ENCODE peak calls at places on chromosomes 3 and 15, in four cellular contexts. One of them, this sample, is unnamed.

GRCh38 chr3:46709721-46710120 is 7.9 kb downstream of the PRSS50 start:
- DNase-seq in HFFc6: no peak
- DNase-seq in IMR-90: no peak
- DNase-seq in B cell: no peak
- DNase-seq in this sample: no peak

GRCh38 chr3:142724682-142725351 is 983 bp downstream of the TRPC1 start:
- DNase-seq in HFFc6: peak
- DNase-seq in IMR-90: peak
- DNase-seq in B cell: peak
- DNase-seq in this sample: no peak

GRCh38 chr15:60752973-60753720 is 274.2 kb upstream of the ICE2 start:
- DNase-seq in HFFc6: no peak
- DNase-seq in IMR-90: no peak
- DNase-seq in B cell: no peak
- DNase-seq in this sample: no peak

GRCh38 chr15:82647835-82648256 is 683 bp upstream of the CPEB1 start:
- DNase-seq in HFFc6: no peak
- DNase-seq in IMR-90: no peak
- DNase-seq in B cell: peak
- DNase-seq in this sample: no peak

GRCh38 chr3:179182892-179183291 is 34.7 kb downstream of the PIK3CA start:
- DNase-seq in HFFc6: no peak
- DNase-seq in IMR-90: no peak
- DNase-seq in B cell: no peak
- DNase-seq in this sample: no peak

GRCh38 chr15:31815411-31816155 is 214.7 kb upstream of the CHRNA7 start:
- DNase-seq in HFFc6: no peak
- DNase-seq in IMR-90: no peak
- DNase-seq in B cell: no peak
- DNase-seq in this sample: no peak

GRCh38 chr15:47194718-47195117 is 522.6 kb upstream of the SEMA6D start:
- DNase-seq in HFFc6: peak
- DNase-seq in IMR-90: peak
- DNase-seq in B cell: no peak
- DNase-seq in this sample: no peak

GRCh38 chr3:195106418-195106906 is 164.5 kb downstream of the XXYLT1 start:
- DNase-seq in HFFc6: peak
- DNase-seq in IMR-90: peak
- DNase-seq in B cell: peak
- DNase-seq in this sample: peak

GRCh38 chr15:81760686-81761085 is 285.1 kb downstream of the MEX3B start:
- DNase-seq in HFFc6: no peak
- DNase-seq in IMR-90: no peak
- DNase-seq in B cell: no peak
- DNase-seq in this sample: no peak

GRCh38 chr3:87145553-87145952 is 81.6 kb upstream of the CHMP2B start:
- DNase-seq in HFFc6: peak
- DNase-seq in IMR-90: peak
- DNase-seq in B cell: no peak
- DNase-seq in this sample: no peak

GRCh38 chr15:70856177-70856883 is 2.4 kb upstream of the LARP6 start:
- DNase-seq in HFFc6: no peak
- DNase-seq in IMR-90: peak
- DNase-seq in B cell: no peak
- DNase-seq in this sample: no peak

GRCh38 chr3:122918576-122919290 is 108.8 kb downstream of the SEMA5B start:
- DNase-seq in HFFc6: peak
- DNase-seq in IMR-90: peak
- DNase-seq in B cell: no peak
- DNase-seq in this sample: no peak

GRCh38 chr3:62665627-62666433 is 209.4 kb downstream of the CADPS start:
- DNase-seq in HFFc6: peak
- DNase-seq in IMR-90: peak
- DNase-seq in B cell: no peak
- DNase-seq in this sample: no peak

GRCh38 chr3:159762981-159763465 is 225.6 kb upstream of the IL12A start:
- DNase-seq in HFFc6: peak
- DNase-seq in IMR-90: peak
- DNase-seq in B cell: peak
- DNase-seq in this sample: peak

GRCh38 chr15:46450112-46450809 is 815.4 kb downstream of the SQOR start:
- DNase-seq in HFFc6: no peak
- DNase-seq in IMR-90: no peak
- DNase-seq in B cell: no peak
- DNase-seq in this sample: no peak

GRCh38 chr15:75149911-75150709 is 51.6 kb upstream of the C15orf39 start:
- DNase-seq in HFFc6: peak
- DNase-seq in IMR-90: peak
- DNase-seq in B cell: no peak
- DNase-seq in this sample: no peak

GRCh38 chr15:79516646-79517045 is 84.5 kb downstream of the MINAR1 start:
- DNase-seq in HFFc6: no peak
- DNase-seq in IMR-90: no peak
- DNase-seq in B cell: no peak
- DNase-seq in this sample: no peak

GRCh38 chr15:27675571-27675970 is 423.5 kb downstream of the OCA2 start:
- DNase-seq in HFFc6: no peak
- DNase-seq in IMR-90: no peak
- DNase-seq in B cell: no peak
- DNase-seq in this sample: no peak

GRCh38 chr3:94162700-94163099 is 99.8 kb downstream of the NSUN3 start:
- DNase-seq in HFFc6: peak
- DNase-seq in IMR-90: peak
- DNase-seq in B cell: no peak
- DNase-seq in this sample: no peak

GRCh38 chr3:175002732-175003143 is 143.6 kb downstream of the NAALADL2 start:
- DNase-seq in HFFc6: peak
- DNase-seq in IMR-90: peak
- DNase-seq in B cell: no peak
- DNase-seq in this sample: no peak

GRCh38 chr3:2156244-2156847 is 57.7 kb downstream of the CNTN4 start:
- DNase-seq in HFFc6: no peak
- DNase-seq in IMR-90: no peak
- DNase-seq in B cell: no peak
- DNase-seq in this sample: no peak

GRCh38 chr15:68365140-68365745 is 66.7 kb downstream of the ITGA11 start:
- DNase-seq in HFFc6: no peak
- DNase-seq in IMR-90: no peak
- DNase-seq in B cell: no peak
- DNase-seq in this sample: no peak

GRCh38 chr3:181712505-181713299 is 977 bp downstream of the SOX2 start:
- DNase-seq in HFFc6: no peak
- DNase-seq in IMR-90: no peak
- DNase-seq in B cell: no peak
- DNase-seq in this sample: no peak

GRCh38 chr3:120743081-120743365 is 479 bp downstream of the GTF2E1 start:
- DNase-seq in HFFc6: no peak
- DNase-seq in IMR-90: peak
- DNase-seq in B cell: no peak
- DNase-seq in this sample: no peak

GRCh38 chr3:104102386-104102785 is 1264.3 kb upstream of the ALCAM start:
- DNase-seq in HFFc6: peak
- DNase-seq in IMR-90: peak
- DNase-seq in B cell: peak
- DNase-seq in this sample: no peak
- TF ChIP-seq CTCF in HFFc6: peak
- TF ChIP-seq CTCF in IMR-90: peak
- TF ChIP-seq CTCF in B cell: peak
- TF ChIP-seq CTCF in this sample: no peak

DNA sequence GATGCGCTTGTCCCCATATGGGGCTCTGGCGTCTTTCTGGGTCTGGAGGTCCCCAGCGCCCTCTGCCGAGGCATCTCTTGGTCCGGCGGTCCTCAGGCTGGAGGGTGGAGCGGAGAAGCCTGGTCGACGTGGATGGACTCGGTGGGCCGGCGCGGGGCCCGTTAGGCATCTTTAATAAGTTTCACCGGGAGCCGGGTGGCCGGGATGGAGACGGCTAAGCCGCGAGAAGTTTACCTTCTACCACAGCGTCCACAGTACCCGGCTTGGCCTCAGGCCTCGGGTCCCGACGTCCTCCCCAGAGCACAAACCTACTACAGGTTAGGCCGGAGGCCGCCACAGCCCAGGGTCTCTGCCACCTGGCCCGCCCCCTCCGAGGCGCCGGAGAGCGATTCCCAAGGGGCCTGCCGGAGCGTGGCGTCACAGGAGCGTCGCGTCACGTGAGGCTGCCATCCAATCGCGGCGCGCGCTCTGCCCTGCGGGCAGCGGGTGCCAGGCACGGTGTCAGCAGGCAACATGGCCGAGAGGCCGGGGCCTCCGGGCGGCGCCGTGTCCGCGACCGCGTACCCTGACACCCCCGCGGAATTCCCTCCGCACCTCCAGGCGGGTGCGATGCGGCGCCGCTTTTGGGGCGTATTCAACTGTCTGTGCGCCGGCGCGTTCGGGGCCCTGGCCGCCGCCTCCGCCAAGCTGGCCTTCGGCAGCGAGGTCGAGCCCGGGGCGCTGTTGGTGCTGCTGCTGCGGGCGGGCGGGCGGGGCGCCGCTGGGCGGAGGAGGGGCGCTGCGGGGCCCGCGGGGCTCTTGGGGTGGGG is at the start of gene TMEM42:
- DNase-seq in HFFc6: peak
- DNase-seq in IMR-90: peak
- DNase-seq in B cell: peak
- DNase-seq in this sample: peak
- TF ChIP-seq CTCF in HFFc6: no peak
- TF ChIP-seq CTCF in IMR-90: peak
- TF ChIP-seq CTCF in B cell: no peak
- TF ChIP-seq CTCF in this sample: no peak

GRCh38 chr3:20182206-20182605 is 3.8 kb downstream of the SGO1 start:
- DNase-seq in HFFc6: no peak
- DNase-seq in IMR-90: no peak
- DNase-seq in B cell: no peak
- DNase-seq in this sample: no peak

GRCh38 chr3:20181276-20181675 is 4.7 kb downstream of the SGO1 start:
- DNase-seq in HFFc6: no peak
- DNase-seq in IMR-90: no peak
- DNase-seq in B cell: no peak
- DNase-seq in this sample: no peak

GRCh38 chr3:20185364-20185732 is 658 bp downstream of the SGO1 start:
- DNase-seq in HFFc6: peak
- DNase-seq in IMR-90: peak
- DNase-seq in B cell: no peak
- DNase-seq in this sample: no peak

GRCh38 chr3:20186600-20187004 is 596 bp upstream of the SGO1 start:
- DNase-seq in HFFc6: no peak
- DNase-seq in IMR-90: no peak
- DNase-seq in B cell: no peak
- DNase-seq in this sample: no peak

GRCh38 chr3:20185733-20186599 is at the start of gene SGO1:
- DNase-seq in HFFc6: peak
- DNase-seq in IMR-90: peak
- DNase-seq in B cell: peak
- DNase-seq in this sample: peak
- TF ChIP-seq CTCF in HFFc6: no peak
- TF ChIP-seq CTCF in IMR-90: no peak
- TF ChIP-seq CTCF in B cell: no peak
- TF ChIP-seq CTCF in this sample: no peak

GRCh38 chr3:187015903-187016638 is 85.7 kb downstream of the ST6GAL1 start:
- DNase-seq in HFFc6: no peak
- DNase-seq in IMR-90: no peak
- DNase-seq in B cell: peak
- DNase-seq in this sample: no peak
- TF ChIP-seq CTCF in HFFc6: no peak
- TF ChIP-seq CTCF in IMR-90: no peak
- TF ChIP-seq CTCF in B cell: no peak
- TF ChIP-seq CTCF in this sample: no peak

GRCh38 chr3:49930922-49931321 is 1.3 kb upstream of the MON1A start:
- DNase-seq in HFFc6: no peak
- DNase-seq in IMR-90: no peak
- DNase-seq in B cell: no peak
- DNase-seq in this sample: no peak
- TF ChIP-seq CTCF in HFFc6: peak
- TF ChIP-seq CTCF in IMR-90: no peak
- TF ChIP-seq CTCF in B cell: no peak
- TF ChIP-seq CTCF in this sample: no peak

DNA sequence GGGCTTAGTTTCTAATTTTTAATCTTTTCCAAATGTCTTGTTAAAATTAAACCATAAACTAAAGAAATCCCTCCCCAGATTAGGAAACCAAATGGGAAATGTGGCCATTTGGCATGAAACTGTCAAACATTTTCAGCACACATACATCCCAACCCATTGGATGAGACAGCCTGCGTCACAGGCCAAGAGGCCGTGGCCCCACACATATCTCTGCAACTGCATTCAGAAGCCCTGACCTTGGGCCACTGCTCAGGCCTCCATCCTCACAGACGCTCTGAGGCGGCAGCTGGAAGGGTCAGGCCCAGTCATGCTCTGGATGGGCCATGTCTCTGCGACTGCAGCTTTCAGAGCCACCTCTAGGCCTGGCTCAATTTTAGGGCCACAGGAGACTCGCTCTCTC is 114.5 kb upstream of the THBS1 start:
- DNase-seq in HFFc6: peak
- DNase-seq in IMR-90: peak
- DNase-seq in B cell: no peak
- DNase-seq in this sample: no peak
- TF ChIP-seq CTCF in HFFc6: no peak
- TF ChIP-seq CTCF in IMR-90: no peak
- TF ChIP-seq CTCF in B cell: no peak
- TF ChIP-seq CTCF in this sample: no peak